ENCODE peak calls at places on chromosomes 13 and 19, in eight cellular contexts. N is heart left ventricle; L is CD8-positive, alpha-beta T cell; T is cardiac muscle cell; R is IMR-90; S is hepatocyte; O is heart right ventricle; G is sigmoid colon. M is an unnamed sample.
A peak's percentile ranks its signal among the peaks of the same experiment; 100 is the strongest.

GRCh38 chr19:29952646-29953045 is 10.6 kb downstream of the URI1 start:
- DNase-seq in N (no peak), L (no peak), T (no peak), R (no peak), S (no peak), O (no peak), G (no peak), M (no peak)

GRCh38 chr13:50934735-50935419 is 25.3 kb downstream of the RNASEH2B start:
- DNase-seq in N (no peak), L (no peak), T (no peak), R (no peak), S (no peak), O (no peak), G (no peak), M (no peak)

GRCh38 chr19:39083983-39084731 is at the start of gene ACP7:
- DNase-seq in N (no peak), L (peak; percentile 20), T (peak; percentile 11), R (no peak), S (peak; percentile 41), O (no peak), G (no peak), M (no peak)

GRCh38 chr19:799076-799881 is 2.0 kb downstream of the PTBP1 start:
- DNase-seq in N (no peak), L (no peak), T (peak; percentile 59), R (peak; percentile 49), S (no peak), O (no peak), G (no peak), M (no peak)

GRCh38 chr13:100954430-100955361 is 280.1 kb upstream of the TMTC4 start:
- DNase-seq in N (no peak), L (no peak), T (peak; percentile 61), R (peak; percentile 4), S (no peak), O (no peak), G (no peak), M (no peak)

GRCh38 chr13:95713651-95714050 is 36.7 kb downstream of the DNAJC3 start:
- DNase-seq in N (no peak), L (no peak), T (no peak), R (peak; percentile 27), S (no peak), O (no peak), G (no peak), M (no peak)

GRCh38 chr13:25088562-25089221 is 7.2 kb upstream of the PABPC3 start:
- DNase-seq in N (no peak), L (no peak), T (no peak), R (no peak), S (no peak), O (no peak), G (no peak), M (no peak)

GRCh38 chr13:50893211-50893852 is 16.3 kb upstream of the RNASEH2B start:
- DNase-seq in N (no peak), L (peak; percentile 16), T (no peak), R (peak; percentile 19), S (no peak), O (no peak), G (no peak), M (no peak)

GRCh38 chr13:21478881-21479808 is 20.0 kb upstream of the ZDHHC20 start:
- DNase-seq in N (no peak), L (peak; percentile 11), T (peak; percentile 79), R (peak; percentile 81), S (peak; percentile 76), O (peak; percentile 73), G (no peak), M (peak; percentile 34)

GRCh38 chr13:67443901-67444300 is 213.8 kb upstream of the PCDH9 start:
- DNase-seq in N (no peak), L (no peak), T (no peak), R (no peak), S (no peak), O (no peak), G (no peak), M (no peak)

GRCh38 chr13:109647699-109648098 is 138.7 kb downstream of the IRS2 start:
- DNase-seq in N (no peak), L (no peak), T (no peak), R (no peak), S (no peak), O (no peak), G (no peak), M (no peak)

GRCh38 chr13:33721719-33722118 is 96.2 kb upstream of the RFC3 start:
- DNase-seq in N (no peak), L (no peak), T (peak; percentile 50), R (peak; percentile 62), S (no peak), O (peak; percentile 21), G (no peak), M (no peak)

GRCh38 chr13:105940882-105941281 is 594.6 kb downstream of the EFNB2 start:
- DNase-seq in N (no peak), L (no peak), T (no peak), R (no peak), S (no peak), O (no peak), G (no peak), M (no peak)

GRCh38 chr13:98503175-98504028 is 73.5 kb downstream of the STK24 start:
- DNase-seq in N (no peak), L (no peak), T (no peak), R (peak; percentile 38), S (no peak), O (no peak), G (peak; percentile 69), M (no peak)

DNA sequence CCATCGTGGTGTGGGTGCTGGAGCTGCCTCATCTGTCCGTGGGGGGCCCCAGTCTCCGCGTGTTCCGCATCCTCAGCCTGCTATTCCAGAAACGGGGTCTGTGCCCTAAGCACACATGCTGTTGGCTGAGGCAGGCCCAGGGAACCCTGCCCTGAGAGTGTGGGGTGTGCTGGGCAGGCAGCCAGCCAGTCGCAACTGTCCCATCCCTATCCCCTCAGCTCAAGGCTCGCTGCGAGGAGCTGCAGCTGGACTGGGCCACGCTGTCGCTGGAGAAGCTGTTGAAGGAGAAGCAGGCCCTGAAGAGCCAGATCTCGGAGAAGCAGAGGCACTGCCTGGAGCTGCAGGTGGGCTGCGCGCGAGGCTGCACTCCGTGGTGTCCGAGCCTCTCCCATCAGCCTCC is 21.9 kb downstream of the PLEKHJ1 start:
- DNase-seq in N (no peak), L (no peak), T (no peak), R (no peak), S (no peak), O (no peak), G (no peak), M (no peak)
- H3K36me3 ChIP-seq in N (peaks cover 97% of the 10 kb centered on the region), L (peaks cover 8% of the 10 kb centered on the region), T (peaks cover 39% of the 10 kb centered on the region), R (peaks cover 71% of the 10 kb centered on the region), S (no peaks in the 10 kb centered on the region), O (peaks cover 39% of the 10 kb centered on the region), G (peaks cover 92% of the 10 kb centered on the region), M (peaks cover 8% of the 10 kb centered on the region)

GRCh38 chr19:23273022-23273593 is 22.9 kb upstream of the ZNF724 start:
- DNase-seq in N (no peak), L (no peak), T (peak; percentile 36), R (no peak), S (no peak), O (no peak), G (no peak), M (no peak)

DNA sequence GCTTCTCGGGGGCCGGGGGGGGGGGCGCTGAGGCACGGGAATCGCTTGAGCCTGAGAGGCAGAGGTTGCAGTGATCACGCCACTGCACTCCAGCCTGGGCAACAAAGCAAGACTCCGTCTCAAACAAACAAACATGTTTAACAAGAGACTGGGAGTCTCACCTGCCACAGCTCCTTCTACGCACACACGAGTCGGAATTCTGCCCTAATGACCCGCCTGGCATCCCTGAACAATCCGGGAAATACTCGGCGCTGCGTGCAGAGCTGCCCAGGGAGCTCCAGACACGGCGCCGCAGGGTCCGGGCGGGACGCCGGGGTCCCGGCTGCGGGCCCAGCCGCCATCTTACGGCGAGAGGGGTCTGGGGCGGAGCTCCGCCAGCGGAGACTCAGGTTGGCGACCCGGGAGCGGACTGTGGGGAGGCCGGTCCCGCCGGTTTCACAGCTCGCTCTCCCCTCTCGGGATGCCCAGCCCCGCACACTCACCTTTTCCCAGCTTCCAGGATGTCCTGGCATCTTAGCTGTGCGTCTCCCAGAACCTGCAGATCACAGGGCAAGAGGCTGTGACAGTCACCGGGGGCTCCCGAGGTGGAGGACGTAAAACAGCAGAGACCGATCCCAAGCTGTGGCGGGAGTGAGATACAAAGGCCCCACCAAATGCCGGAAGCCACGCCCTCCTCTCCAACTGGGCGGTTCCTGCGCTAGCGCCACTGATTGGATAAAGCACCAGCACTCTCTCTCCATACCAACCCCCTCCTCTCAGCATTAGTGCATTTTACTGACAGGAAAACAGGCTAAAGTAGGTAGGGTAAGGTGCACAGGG is 23.6 kb upstream of the ZNF724 start:
- DNase-seq in N (peak; percentile 92), L (peak; percentile 88), T (peak; percentile 95), R (peak; percentile 85), S (peak; percentile 95), O (peak; percentile 92), G (peak; percentile 96), M (peak; percentile 63)
- TF ChIP-seq CTCF in N (no peak), L (no peak), T (no peak), R (no peak), S (no peak), O (peak; percentile 6), G (no peak), M (no peak)

GRCh38 chr13:45951724-45952123 is 100.2 kb upstream of the SIAH3 start:
- DNase-seq in N (no peak), L (no peak), T (no peak), R (peak; percentile 20), S (no peak), O (no peak), G (no peak), M (no peak)

GRCh38 chr13:45949161-45949560 is 97.6 kb upstream of the SIAH3 start:
- DNase-seq in N (no peak), L (no peak), T (no peak), R (peak; percentile 43), S (no peak), O (no peak), G (no peak), M (no peak)

GRCh38 chr13:45950343-45950995 is 98.9 kb upstream of the SIAH3 start:
- DNase-seq in N (no peak), L (no peak), T (no peak), R (peak; percentile 26), S (no peak), O (no peak), G (no peak), M (no peak)

GRCh38 chr13:45953082-45953481 is 99.5 kb downstream of the ZC3H13 start:
- DNase-seq in N (no peak), L (no peak), T (no peak), R (no peak), S (no peak), O (no peak), G (no peak), M (no peak)

GRCh38 chr13:45954861-45955595 is 97.5 kb downstream of the ZC3H13 start:
- DNase-seq in N (no peak), L (no peak), T (no peak), R (no peak), S (no peak), O (no peak), G (no peak), M (no peak)
- H3K36me3 ChIP-seq in N (peaks cover 52% of the 10 kb centered on the region), L (peaks cover 17% of the 10 kb centered on the region), T (peaks cover 41% of the 10 kb centered on the region), R (peaks cover 9% of the 10 kb centered on the region), S (no peaks in the 10 kb centered on the region), O (peaks cover 12% of the 10 kb centered on the region), G (peaks cover 55% of the 10 kb centered on the region), M (no peaks in the 10 kb centered on the region)

GRCh38 chr19:48750351-48750750 is 2.1 kb downstream of the FUT1 start:
- DNase-seq in N (no peak), L (no peak), T (no peak), R (no peak), S (no peak), O (no peak), G (no peak), M (no peak)
- TF ChIP-seq CTCF in N (no peak), L (no peak), T (no peak), R (no peak), S (no peak), O (no peak), G (no peak), M (no peak)